ENCODE peak calls at places on chromosomes 3 and 15, in four cellular contexts. One of them, this sample, is unnamed.
A peak's percentile ranks its signal among the peaks of the same experiment; 100 is the strongest.

GRCh38 chr15:78049691-78050440 is 27.6 kb downstream of the TBC1D2B start:
- DNase-seq in endothelial cell of umbilical vein: no peak
- DNase-seq in fibroblast of lung: peak; percentile 92
- DNase-seq in IMR-90: peak; percentile 91
- DNase-seq in this sample: peak; percentile 85

GRCh38 chr15:58489693-58490404 is 58.1 kb downstream of the LIPC start:
- DNase-seq in endothelial cell of umbilical vein: no peak
- DNase-seq in fibroblast of lung: no peak
- DNase-seq in IMR-90: no peak
- DNase-seq in this sample: no peak

GRCh38 chr3:119639494-119640350 is 20.7 kb downstream of the POPDC2 start:
- DNase-seq in endothelial cell of umbilical vein: no peak
- DNase-seq in fibroblast of lung: no peak
- DNase-seq in IMR-90: no peak
- DNase-seq in this sample: no peak

GRCh38 chr3:127254001-127254400 is 33.8 kb downstream of the PRR20G start:
- DNase-seq in endothelial cell of umbilical vein: no peak
- DNase-seq in fibroblast of lung: no peak
- DNase-seq in IMR-90: no peak
- DNase-seq in this sample: no peak

GRCh38 chr3:104385421-104385820 is 981.3 kb upstream of the ALCAM start:
- DNase-seq in endothelial cell of umbilical vein: peak; percentile 6
- DNase-seq in fibroblast of lung: no peak
- DNase-seq in IMR-90: no peak
- DNase-seq in this sample: no peak

GRCh38 chr3:66001626-66002025 is 37.1 kb downstream of the MAGI1 start:
- DNase-seq in endothelial cell of umbilical vein: peak; percentile 74
- DNase-seq in fibroblast of lung: no peak
- DNase-seq in IMR-90: no peak
- DNase-seq in this sample: no peak

GRCh38 chr15:37765809-37766208 is 168.6 kb upstream of the TMCO5A start:
- DNase-seq in endothelial cell of umbilical vein: peak; percentile 53
- DNase-seq in fibroblast of lung: peak; percentile 5
- DNase-seq in IMR-90: peak; percentile 32
- DNase-seq in this sample: no peak

GRCh38 chr3:198071602-198072285 is 111.7 kb downstream of the LMLN start:
- DNase-seq in endothelial cell of umbilical vein: peak; percentile 79
- DNase-seq in fibroblast of lung: peak; percentile 99
- DNase-seq in IMR-90: peak; percentile 97
- DNase-seq in this sample: peak; percentile 6

GRCh38 chr15:57323299-57323805 is 53.0 kb upstream of the CGNL1 start:
- DNase-seq in endothelial cell of umbilical vein: no peak
- DNase-seq in fibroblast of lung: no peak
- DNase-seq in IMR-90: no peak
- DNase-seq in this sample: no peak

GRCh38 chr15:49282366-49282765 is 112.3 kb downstream of the GALK2 start:
- DNase-seq in endothelial cell of umbilical vein: no peak
- DNase-seq in fibroblast of lung: peak; percentile 98
- DNase-seq in IMR-90: peak; percentile 88
- DNase-seq in this sample: peak; percentile 78

GRCh38 chr3:107841864-107842263 is 249.0 kb downstream of the CD47 start:
- DNase-seq in endothelial cell of umbilical vein: no peak
- DNase-seq in fibroblast of lung: peak; percentile 16
- DNase-seq in IMR-90: no peak
- DNase-seq in this sample: no peak

GRCh38 chr3:50675179-50676030 is 678 bp downstream of the DOCK3 start:
- DNase-seq in endothelial cell of umbilical vein: no peak
- DNase-seq in fibroblast of lung: no peak
- DNase-seq in IMR-90: no peak
- DNase-seq in this sample: peak; percentile 21

GRCh38 chr3:16309558-16309957 is 44.5 kb downstream of the OXNAD1 start:
- DNase-seq in endothelial cell of umbilical vein: peak; percentile 53
- DNase-seq in fibroblast of lung: peak; percentile 86
- DNase-seq in IMR-90: peak; percentile 68
- DNase-seq in this sample: no peak

GRCh38 chr15:75732809-75733451 is 20.3 kb upstream of the CSPG4 start:
- DNase-seq in endothelial cell of umbilical vein: peak; percentile 62
- DNase-seq in fibroblast of lung: peak; percentile 51
- DNase-seq in IMR-90: peak; percentile 65
- DNase-seq in this sample: peak; percentile 86

GRCh38 chr3:43001556-43002121 is 22.5 kb downstream of the GASK1A start:
- DNase-seq in endothelial cell of umbilical vein: no peak
- DNase-seq in fibroblast of lung: no peak
- DNase-seq in IMR-90: no peak
- DNase-seq in this sample: peak; percentile 4

GRCh38 chr15:81174759-81175327 is 21.8 kb upstream of the IL16 start:
- DNase-seq in endothelial cell of umbilical vein: no peak
- DNase-seq in fibroblast of lung: peak; percentile 6
- DNase-seq in IMR-90: no peak
- DNase-seq in this sample: no peak

GRCh38 chr3:195699860-195700259 is 20.9 kb upstream of the MUC20 start:
- DNase-seq in endothelial cell of umbilical vein: no peak
- DNase-seq in fibroblast of lung: no peak
- DNase-seq in IMR-90: no peak
- DNase-seq in this sample: no peak

GRCh38 chr3:115194461-115194860 is 47.4 kb upstream of the ZBTB20 start:
- DNase-seq in endothelial cell of umbilical vein: no peak
- DNase-seq in fibroblast of lung: peak; percentile 65
- DNase-seq in IMR-90: peak; percentile 46
- DNase-seq in this sample: peak; percentile 74

GRCh38 chr15:92391640-92392039 is 2.0 kb upstream of the ST8SIA2 start:
- DNase-seq in endothelial cell of umbilical vein: peak; percentile 19
- DNase-seq in fibroblast of lung: peak; percentile 45
- DNase-seq in IMR-90: peak; percentile 1
- DNase-seq in this sample: no peak

GRCh38 chr15:52002351-52002750 is 16.7 kb upstream of the MAPK6 start:
- DNase-seq in endothelial cell of umbilical vein: peak; percentile 16
- DNase-seq in fibroblast of lung: no peak
- DNase-seq in IMR-90: no peak
- DNase-seq in this sample: no peak

GRCh38 chr3:12062605-12063004 is 58.4 kb downstream of the SYN2 start:
- DNase-seq in endothelial cell of umbilical vein: no peak
- DNase-seq in fibroblast of lung: no peak
- DNase-seq in IMR-90: no peak
- DNase-seq in this sample: no peak

GRCh38 chr3:31980530-31981205 is 394 bp downstream of the OSBPL10 start:
- DNase-seq in endothelial cell of umbilical vein: peak; percentile 69
- DNase-seq in fibroblast of lung: peak; percentile 66
- DNase-seq in IMR-90: peak; percentile 54
- DNase-seq in this sample: peak; percentile 65

GRCh38 chr15:67189326-67190051 is 65.0 kb downstream of the AAGAB start:
- DNase-seq in endothelial cell of umbilical vein: no peak
- DNase-seq in fibroblast of lung: no peak
- DNase-seq in IMR-90: peak; percentile 10
- DNase-seq in this sample: no peak

GRCh38 chr3:38722760-38723568 is 73.5 kb upstream of the SCN5A start:
- DNase-seq in endothelial cell of umbilical vein: peak; percentile 79
- DNase-seq in fibroblast of lung: peak; percentile 55
- DNase-seq in IMR-90: peak; percentile 85
- DNase-seq in this sample: peak; percentile 7

GRCh38 chr15:62549345-62549970 is 384.4 kb upstream of the C2CD4B start:
- DNase-seq in endothelial cell of umbilical vein: peak; percentile 31
- DNase-seq in fibroblast of lung: no peak
- DNase-seq in IMR-90: peak; percentile 33
- DNase-seq in this sample: no peak

GRCh38 chr15:48617619-48618018 is 27.9 kb downstream of the FBN1 start:
- DNase-seq in endothelial cell of umbilical vein: peak; percentile 54
- DNase-seq in fibroblast of lung: peak; percentile 92
- DNase-seq in IMR-90: peak; percentile 93
- DNase-seq in this sample: peak; percentile 92

GRCh38 chr15:68318931-68319909 is 41.7 kb downstream of the FEM1B start:
- DNase-seq in endothelial cell of umbilical vein: no peak
- DNase-seq in fibroblast of lung: no peak
- DNase-seq in IMR-90: no peak
- DNase-seq in this sample: no peak

GRCh38 chr3:143581972-143582722 is 266.1 kb downstream of the SLC9A9 start:
- DNase-seq in endothelial cell of umbilical vein: no peak
- DNase-seq in fibroblast of lung: no peak
- DNase-seq in IMR-90: no peak
- DNase-seq in this sample: no peak

GRCh38 chr3:179526989-179527391 is 35.7 kb upstream of the ACTL6A start:
- DNase-seq in endothelial cell of umbilical vein: peak; percentile 94
- DNase-seq in fibroblast of lung: peak; percentile 77
- DNase-seq in IMR-90: peak; percentile 84
- DNase-seq in this sample: peak; percentile 62

GRCh38 chr3:151084893-151085226 is 604 bp upstream of the MED12L start:
- DNase-seq in endothelial cell of umbilical vein: no peak
- DNase-seq in fibroblast of lung: no peak
- DNase-seq in IMR-90: no peak
- DNase-seq in this sample: no peak

GRCh38 chr3:156787926-156788663 is 38.1 kb upstream of the LEKR1 start:
- DNase-seq in endothelial cell of umbilical vein: peak; percentile 43
- DNase-seq in fibroblast of lung: peak; percentile 97
- DNase-seq in IMR-90: peak; percentile 97
- DNase-seq in this sample: peak; percentile 88

GRCh38 chr3:60657972-60658371 is 593.3 kb downstream of the FHIT start:
- DNase-seq in endothelial cell of umbilical vein: no peak
- DNase-seq in fibroblast of lung: no peak
- DNase-seq in IMR-90: no peak
- DNase-seq in this sample: no peak

GRCh38 chr15:58396181-58396580 is 35.6 kb upstream of the LIPC start:
- DNase-seq in endothelial cell of umbilical vein: no peak
- DNase-seq in fibroblast of lung: peak; percentile 87
- DNase-seq in IMR-90: peak; percentile 97
- DNase-seq in this sample: peak; percentile 97

GRCh38 chr3:138114431-138114918 is 933 bp downstream of the DZIP1L start:
- DNase-seq in endothelial cell of umbilical vein: no peak
- DNase-seq in fibroblast of lung: peak; percentile 43
- DNase-seq in IMR-90: peak; percentile 43
- DNase-seq in this sample: peak; percentile 47
- H3K9ac ChIP-seq in endothelial cell of umbilical vein: peak overlapping the region; percentile 65
- H3K9ac ChIP-seq in fibroblast of lung: peak overlapping the region; percentile 88
- H3K9ac ChIP-seq in IMR-90: peak overlapping the region; percentile 100
- H3K9ac ChIP-seq in this sample: peak overlapping the region; percentile 93

GRCh38 chr3:10647376-10647775 is 142.0 kb upstream of the ATP2B2 start:
- DNase-seq in endothelial cell of umbilical vein: no peak
- DNase-seq in fibroblast of lung: no peak
- DNase-seq in IMR-90: no peak
- DNase-seq in this sample: no peak
- H3K9ac ChIP-seq in endothelial cell of umbilical vein: no peak overlapping the region
- H3K9ac ChIP-seq in fibroblast of lung: no peak overlapping the region
- H3K9ac ChIP-seq in IMR-90: no peak overlapping the region
- H3K9ac ChIP-seq in this sample: no peak overlapping the region

GRCh38 chr3:194330160-194330559 is 21.0 kb downstream of the CPN2 start:
- DNase-seq in endothelial cell of umbilical vein: no peak
- DNase-seq in fibroblast of lung: no peak
- DNase-seq in IMR-90: no peak
- DNase-seq in this sample: no peak

GRCh38 chr3:194332858-194333211 is 18.3 kb downstream of the CPN2 start:
- DNase-seq in endothelial cell of umbilical vein: no peak
- DNase-seq in fibroblast of lung: no peak
- DNase-seq in IMR-90: no peak
- DNase-seq in this sample: no peak

GRCh38 chr3:194330579-194330978 is 20.5 kb downstream of the CPN2 start:
- DNase-seq in endothelial cell of umbilical vein: no peak
- DNase-seq in fibroblast of lung: peak; percentile 69
- DNase-seq in IMR-90: peak; percentile 75
- DNase-seq in this sample: peak; percentile 57

GRCh38 chr3:194333981-194334320 is 17.2 kb downstream of the CPN2 start:
- DNase-seq in endothelial cell of umbilical vein: no peak
- DNase-seq in fibroblast of lung: no peak
- DNase-seq in IMR-90: no peak
- DNase-seq in this sample: no peak

GRCh38 chr3:194333212-194333980 is 17.7 kb downstream of the CPN2 start:
- DNase-seq in endothelial cell of umbilical vein: peak; percentile 83
- DNase-seq in fibroblast of lung: peak; percentile 78
- DNase-seq in IMR-90: peak; percentile 80
- DNase-seq in this sample: peak; percentile 94
- H3K9ac ChIP-seq in endothelial cell of umbilical vein: no peak overlapping the region
- H3K9ac ChIP-seq in fibroblast of lung: peak overlapping the region; percentile 41
- H3K9ac ChIP-seq in IMR-90: no peak overlapping the region
- H3K9ac ChIP-seq in this sample: peak overlapping the region; percentile 66

GRCh38 chr3:152291238-152291637 is 22.5 kb downstream of the MBNL1 start:
- DNase-seq in endothelial cell of umbilical vein: no peak
- DNase-seq in fibroblast of lung: no peak
- DNase-seq in IMR-90: no peak
- DNase-seq in this sample: no peak
- H3K9ac ChIP-seq in endothelial cell of umbilical vein: no peak overlapping the region
- H3K9ac ChIP-seq in fibroblast of lung: no peak overlapping the region
- H3K9ac ChIP-seq in IMR-90: no peak overlapping the region
- H3K9ac ChIP-seq in this sample: no peak overlapping the region

GRCh38 chr3:71262368-71263265 is 320.9 kb downstream of the FOXP1 start:
- DNase-seq in endothelial cell of umbilical vein: no peak
- DNase-seq in fibroblast of lung: no peak
- DNase-seq in IMR-90: no peak
- DNase-seq in this sample: no peak

GRCh38 chr3:71258116-71258515 is 325.4 kb downstream of the FOXP1 start:
- DNase-seq in endothelial cell of umbilical vein: peak; percentile 82
- DNase-seq in fibroblast of lung: peak; percentile 97
- DNase-seq in IMR-90: peak; percentile 78
- DNase-seq in this sample: peak; percentile 76

GRCh38 chr3:71258526-71258925 is 325.0 kb downstream of the FOXP1 start:
- DNase-seq in endothelial cell of umbilical vein: peak; percentile 77
- DNase-seq in fibroblast of lung: no peak
- DNase-seq in IMR-90: no peak
- DNase-seq in this sample: peak; percentile 33

GRCh38 chr3:71264840-71265239 is 318.7 kb downstream of the FOXP1 start:
- DNase-seq in endothelial cell of umbilical vein: no peak
- DNase-seq in fibroblast of lung: no peak
- DNase-seq in IMR-90: no peak
- DNase-seq in this sample: no peak

GRCh38 chr3:71260782-71261181 is 322.7 kb downstream of the FOXP1 start:
- DNase-seq in endothelial cell of umbilical vein: no peak
- DNase-seq in fibroblast of lung: no peak
- DNase-seq in IMR-90: no peak
- DNase-seq in this sample: no peak
- H3K9ac ChIP-seq in endothelial cell of umbilical vein: no peak overlapping the region
- H3K9ac ChIP-seq in fibroblast of lung: no peak overlapping the region
- H3K9ac ChIP-seq in IMR-90: no peak overlapping the region
- H3K9ac ChIP-seq in this sample: no peak overlapping the region

GRCh38 chr3:148190441-148190990 is 507.2 kb upstream of the AGTR1 start:
- DNase-seq in endothelial cell of umbilical vein: no peak
- DNase-seq in fibroblast of lung: peak; percentile 52
- DNase-seq in IMR-90: no peak
- DNase-seq in this sample: no peak

DNA sequence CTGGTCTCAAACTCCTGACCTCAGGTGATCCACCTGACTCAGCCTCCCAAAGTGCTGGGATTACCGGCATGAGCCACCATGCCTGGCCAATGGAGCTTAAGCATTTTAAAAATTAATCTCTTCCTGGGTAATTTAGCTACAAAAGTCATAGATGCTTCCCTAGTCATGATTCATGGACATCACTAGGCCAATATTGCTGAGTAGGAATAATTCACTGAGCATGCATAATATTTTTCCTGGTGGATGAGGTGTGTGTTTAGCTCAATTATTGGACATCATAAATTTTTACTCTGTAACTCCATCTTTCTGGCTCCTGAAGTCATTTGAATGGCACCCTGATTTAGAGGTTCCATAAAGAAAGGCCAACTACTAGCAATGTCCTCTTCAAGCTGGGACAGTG is 512.9 kb upstream of the AGTR1 start:
- DNase-seq in endothelial cell of umbilical vein: no peak
- DNase-seq in fibroblast of lung: no peak
- DNase-seq in IMR-90: no peak
- DNase-seq in this sample: no peak
- H3K9ac ChIP-seq in endothelial cell of umbilical vein: no peak overlapping the region
- H3K9ac ChIP-seq in fibroblast of lung: no peak overlapping the region
- H3K9ac ChIP-seq in IMR-90: no peak overlapping the region
- H3K9ac ChIP-seq in this sample: no peak overlapping the region